ENCODE peak calls at places on chromosomes 7 and 10, in nine cellular contexts. M is GM12865, U is pulmonary artery endothelial cell, E is amygdala, D is Daoy, W is NCI-H446 treated with DMSO at 0.1 percent for 48 hours, T is HTR-8/SVneo, H is AG10803, L is pancreas. P is an unnamed sample.

GRCh38 chr10:132977076-132977475 is 34.7 kb upstream of the CFAP46 start:
- DNase-seq in D (no peak), T (no peak), E (no peak), M (no peak), L (no peak), H (no peak), U (no peak), W (no peak), P (no peak)

GRCh38 chr10:13708256-13708990 is 121.7 kb downstream of the PRPF18 start:
- DNase-seq in M (no peak), W (no peak), T (no peak), U (no peak), L (no peak), E (no peak), D (peak), H (no peak), P (no peak)

GRCh38 chr10:127524229-127524628 is 24.9 kb upstream of the NPS start:
- DNase-seq in L (no peak), H (no peak), E (no peak), T (no peak), W (no peak), M (no peak), D (no peak), U (no peak), P (no peak)

GRCh38 chr10:8600192-8600591 is 545.7 kb downstream of the GATA3 start:
- DNase-seq in E (no peak), W (no peak), L (no peak), D (peak), T (peak), U (no peak), M (no peak), H (no peak), P (no peak)

GRCh38 chr10:11560076-11560709 is 51.3 kb downstream of the USP6NL start:
- DNase-seq in W (no peak), M (peak), H (no peak), L (no peak), E (no peak), U (no peak), D (no peak), T (no peak), P (peak)

GRCh38 chr7:16026253-16027020 is 340.0 kb upstream of the MEOX2 start:
- DNase-seq in E (no peak), H (no peak), L (no peak), U (no peak), D (no peak), W (no peak), M (no peak), T (no peak), P (no peak)

GRCh38 chr7:28853834-28854749 is 104.0 kb downstream of the TRIL start:
- DNase-seq in D (peak), L (peak), U (no peak), T (peak), H (peak), E (peak), W (no peak), M (peak), P (peak)

GRCh38 chr10:96789571-96790108 is 42.5 kb upstream of the LCOR start:
- DNase-seq in M (peak), W (no peak), T (no peak), E (peak), U (no peak), D (no peak), H (no peak), L (no peak), P (peak)

GRCh38 chr10:131997366-131998049 is 15.8 kb upstream of the BNIP3 start:
- DNase-seq in W (no peak), L (peak), H (peak), M (no peak), D (peak), T (peak), E (no peak), U (peak), P (no peak)

GRCh38 chr7:117385340-117386124 is 41.8 kb downstream of the ASZ1 start:
- DNase-seq in L (no peak), D (no peak), T (peak), M (peak), U (no peak), E (no peak), W (no peak), H (peak), P (peak)